ENCODE peak calls at places on chromosomes 6 and 20, in nine cellular contexts. Z is activated T-cell treated with anti-CD3 and anti-CD28 coated beads, Interleukin-2, amount 50 U/mL, for 72 hours; P is neural progenitor cell; I is Right ventricle myocardium superior; V is M059J; D is stimulated activated CD4-positive, alpha-beta T cell treated with anti-CD3 and anti-CD28 coated beads, Interleukin-2, amount 100 ng/mL, for 4 hours; L is H4; N is activated CD4-positive, alpha-beta T cell treated with anti-CD3 and anti-CD28 coated beads, Interleukin-2, amount 50 U/mL, for 24 hours; X is Jurkat, Clone E6-1. E is an unnamed sample.

GRCh38 chr6:112337209-112337638 is 9.9 kb upstream of the RFPL4B start:
- DNase-seq in Z (no peak), P (peak; percentile 88), I (peak; percentile 54), V (peak; percentile 87), D (no peak), L (peak; percentile 72), N (no peak), X (no peak), E (peak; percentile 72)

GRCh38 chr20:23159256-23159922 is 73.3 kb upstream of the CD93 start:
- DNase-seq in Z (no peak), P (no peak), I (no peak), V (no peak), D (no peak), L (no peak), N (no peak), X (no peak), E (no peak)

GRCh38 chr6:56851541-56852248 is 103.2 kb upstream of the BEND6 start:
- DNase-seq in Z (peak; percentile 61), P (peak; percentile 86), I (peak; percentile 44), V (peak; percentile 96), D (no peak), L (peak; percentile 80), N (peak; percentile 9), X (peak; percentile 8), E (peak; percentile 77)

GRCh38 chr6:101730954-101731353 is 337.4 kb downstream of the GRIK2 start:
- DNase-seq in Z (no peak), P (no peak), I (no peak), V (peak; percentile 4), D (no peak), L (no peak), N (no peak), X (no peak), E (no peak)

GRCh38 chr6:81997091-81997926 is 244.8 kb upstream of the TENT5A start:
- DNase-seq in Z (no peak), P (no peak), I (no peak), V (peak; percentile 95), D (no peak), L (peak; percentile 65), N (no peak), X (no peak), E (peak; percentile 86)

GRCh38 chr6:107849325-107849724 is 25.2 kb upstream of the SCML4 start:
- DNase-seq in Z (no peak), P (no peak), I (no peak), V (no peak), D (no peak), L (no peak), N (no peak), X (no peak), E (no peak)

GRCh38 chr6:157982580-157983438 is 1.1 kb downstream of the SYNJ2 start:
- DNase-seq in Z (no peak), P (peak; percentile 39), I (no peak), V (peak; percentile 76), D (no peak), L (peak; percentile 40), N (no peak), X (no peak), E (peak; percentile 66)

GRCh38 chr20:36819662-36820061 is 46.1 kb upstream of the DSN1 start:
- DNase-seq in Z (no peak), P (peak; percentile 50), I (no peak), V (no peak), D (no peak), L (no peak), N (no peak), X (no peak), E (no peak)

E was measured in PC-3.